ENCODE peak calls at places on chromosome 1, in four cellular contexts. One of them, this sample, is unnamed.

GRCh38 chr1:46134660-46135331 is 2.4 kb upstream of the PIK3R3 start:
- DNase-seq in nephron progenitor cell: no peak
- DNase-seq in tibial artery: no peak
- DNase-seq in effector memory CD4-positive, alpha-beta T cell: no peak
- DNase-seq in this sample: no peak

GRCh38 chr1:97920275-97920831 is 481 bp downstream of the DPYD start:
- DNase-seq in effector memory CD4-positive, alpha-beta T cell: no peak
- DNase-seq in nephron progenitor cell: no peak
- DNase-seq in tibial artery: no peak
- DNase-seq in this sample: no peak

GRCh38 chr1:215497516-215497915 is 69.6 kb upstream of the KCTD3 start:
- DNase-seq in nephron progenitor cell: no peak
- DNase-seq in effector memory CD4-positive, alpha-beta T cell: no peak
- DNase-seq in tibial artery: no peak
- DNase-seq in this sample: no peak

GRCh38 chr1:241644259-241644658 is 4.1 kb upstream of the CHML start:
- DNase-seq in tibial artery: no peak
- DNase-seq in nephron progenitor cell: no peak
- DNase-seq in effector memory CD4-positive, alpha-beta T cell: no peak
- DNase-seq in this sample: no peak

GRCh38 chr1:92317836-92318493 is 19.1 kb downstream of the RPAP2 start:
- DNase-seq in tibial artery: no peak
- DNase-seq in effector memory CD4-positive, alpha-beta T cell: no peak
- DNase-seq in nephron progenitor cell: no peak
- DNase-seq in this sample: no peak

GRCh38 chr1:1061682-1062363 is 12.3 kb downstream of the RNF223 start:
- DNase-seq in effector memory CD4-positive, alpha-beta T cell: no peak
- DNase-seq in tibial artery: no peak
- DNase-seq in nephron progenitor cell: no peak
- DNase-seq in this sample: no peak

GRCh38 chr1:29959356-29959755 is 723.0 kb downstream of the PTPRU start:
- DNase-seq in effector memory CD4-positive, alpha-beta T cell: no peak
- DNase-seq in tibial artery: peak
- DNase-seq in nephron progenitor cell: no peak
- DNase-seq in this sample: no peak

GRCh38 chr1:203207751-203208150 is 21.2 kb upstream of the CHI3L1 start:
- DNase-seq in tibial artery: peak
- DNase-seq in nephron progenitor cell: no peak
- DNase-seq in effector memory CD4-positive, alpha-beta T cell: no peak
- DNase-seq in this sample: no peak

GRCh38 chr1:218080818-218081217 is 204.3 kb upstream of the RRP15 start:
- DNase-seq in effector memory CD4-positive, alpha-beta T cell: no peak
- DNase-seq in nephron progenitor cell: no peak
- DNase-seq in tibial artery: no peak
- DNase-seq in this sample: no peak

GRCh38 chr1:67723620-67724019 is 38.6 kb downstream of the GADD45A start:
- DNase-seq in effector memory CD4-positive, alpha-beta T cell: no peak
- DNase-seq in nephron progenitor cell: no peak
- DNase-seq in tibial artery: no peak
- DNase-seq in this sample: no peak

GRCh38 chr1:5992814-5993552 is 758 bp upstream of the NPHP4 start:
- DNase-seq in tibial artery: no peak
- DNase-seq in nephron progenitor cell: no peak
- DNase-seq in effector memory CD4-positive, alpha-beta T cell: no peak
- DNase-seq in this sample: no peak

GRCh38 chr1:37479255-37480124 is 5.1 kb downstream of the ZC3H12A start:
- DNase-seq in nephron progenitor cell: no peak
- DNase-seq in effector memory CD4-positive, alpha-beta T cell: peak
- DNase-seq in tibial artery: peak
- DNase-seq in this sample: peak

GRCh38 chr1:14944471-14944981 is 209.0 kb upstream of the TMEM51 start:
- DNase-seq in nephron progenitor cell: no peak
- DNase-seq in effector memory CD4-positive, alpha-beta T cell: no peak
- DNase-seq in tibial artery: no peak
- DNase-seq in this sample: no peak

GRCh38 chr1:29798699-29799566 is 562.6 kb downstream of the PTPRU start:
- DNase-seq in effector memory CD4-positive, alpha-beta T cell: no peak
- DNase-seq in tibial artery: no peak
- DNase-seq in nephron progenitor cell: no peak
- DNase-seq in this sample: no peak

GRCh38 chr1:175522880-175523279 is 220.5 kb downstream of the TNR start:
- DNase-seq in nephron progenitor cell: no peak
- DNase-seq in tibial artery: no peak
- DNase-seq in effector memory CD4-positive, alpha-beta T cell: no peak
- DNase-seq in this sample: no peak

GRCh38 chr1:228007054-228007800 is 429 bp downstream of the WNT3A start:
- DNase-seq in effector memory CD4-positive, alpha-beta T cell: no peak
- DNase-seq in tibial artery: peak
- DNase-seq in nephron progenitor cell: peak
- DNase-seq in this sample: peak